ENCODE peak calls at places on chromosomes 12 and 14, in ten cellular contexts. I, P, F, W, S, L, T, U, G and O are unnamed samples.

GRCh38 chr12:79128956-79129355 is 264.4 kb downstream of the SYT1 start:
- DNase-seq in I (no peak), P (no peak), F (no peak), W (peak), S (peak), L (no peak), T (no peak), U (no peak), G (no peak), O (no peak)

GRCh38 chr12:120196363-120196762 is 1.8 kb upstream of the GCN1 start:
- DNase-seq in I (no peak), P (no peak), F (no peak), W (peak), S (peak), L (no peak), T (no peak), U (no peak), G (no peak), O (no peak)

GRCh38 chr14:94601961-94602391 is 10.2 kb upstream of the SERPINA3 start:
- DNase-seq in I (no peak), P (peak), F (no peak), W (peak), S (peak), L (peak), T (peak), U (no peak), G (peak), O (no peak)

GRCh38 chr14:101820283-101820798 is 58.8 kb downstream of the PPP2R5C start:
- DNase-seq in I (no peak), P (no peak), F (no peak), W (no peak), S (no peak), L (no peak), T (no peak), U (no peak), G (no peak), O (no peak)

GRCh38 chr14:103887557-103888115 is 40.3 kb upstream of the PPP1R13B start:
- DNase-seq in I (no peak), P (no peak), F (no peak), W (no peak), S (no peak), L (no peak), T (no peak), U (no peak), G (no peak), O (no peak)

GRCh38 chr12:95996034-95996658 is at the start of gene HAL:
- DNase-seq in I (no peak), P (no peak), F (no peak), W (no peak), S (no peak), L (no peak), T (no peak), U (no peak), G (no peak), O (no peak)

GRCh38 chr12:80655751-80656150 is 51.7 kb upstream of the MYF6 start:
- DNase-seq in I (no peak), P (no peak), F (no peak), W (peak), S (peak), L (no peak), T (no peak), U (no peak), G (no peak), O (no peak)

GRCh38 chr14:24427537-24428508 is 1.6 kb downstream of the CBLN3 start:
- DNase-seq in I (no peak), P (no peak), F (no peak), W (no peak), S (no peak), L (no peak), T (no peak), U (no peak), G (no peak), O (no peak)

GRCh38 chr12:121581681-121582439 is 1.0 kb upstream of the KDM2B start:
- DNase-seq in I (peak), P (peak), F (no peak), W (peak), S (peak), L (no peak), T (no peak), U (peak), G (peak), O (no peak)

GRCh38 chr14:23054000-23054811 is 3.1 kb downstream of the CDH24 start:
- DNase-seq in I (peak), P (peak), F (peak), W (no peak), S (no peak), L (no peak), T (no peak), U (peak), G (no peak), O (no peak)

DNA sequence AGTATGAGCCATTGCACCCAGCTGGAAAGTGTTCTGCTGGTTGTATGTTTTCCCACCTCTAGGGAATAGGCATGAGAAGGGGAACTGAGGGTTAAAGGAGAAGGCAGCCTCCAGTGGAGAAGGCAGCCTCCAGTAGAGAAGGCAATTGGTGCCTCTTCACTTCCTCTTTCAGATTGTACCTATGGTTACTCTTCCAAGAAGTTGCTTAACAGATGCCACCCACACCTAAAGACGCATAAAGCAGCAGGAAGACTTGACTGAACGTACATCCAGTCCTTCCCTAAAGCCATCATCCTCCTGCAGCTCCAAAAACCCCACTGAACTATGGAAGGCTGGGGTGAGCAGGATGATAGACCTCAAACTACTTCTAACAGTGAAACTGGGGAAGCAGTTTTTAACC is 13.1 kb downstream of the DPF3 start:
- DNase-seq in I (no peak), P (no peak), F (no peak), W (no peak), S (no peak), L (no peak), T (no peak), U (no peak), G (no peak), O (no peak)
- TF ChIP-seq CTCF in I (no peak), P (no peak), F (no peak), W (no peak), S (no peak), L (no peak), T (no peak), U (no peak), G (no peak), O (no peak)

DNA sequence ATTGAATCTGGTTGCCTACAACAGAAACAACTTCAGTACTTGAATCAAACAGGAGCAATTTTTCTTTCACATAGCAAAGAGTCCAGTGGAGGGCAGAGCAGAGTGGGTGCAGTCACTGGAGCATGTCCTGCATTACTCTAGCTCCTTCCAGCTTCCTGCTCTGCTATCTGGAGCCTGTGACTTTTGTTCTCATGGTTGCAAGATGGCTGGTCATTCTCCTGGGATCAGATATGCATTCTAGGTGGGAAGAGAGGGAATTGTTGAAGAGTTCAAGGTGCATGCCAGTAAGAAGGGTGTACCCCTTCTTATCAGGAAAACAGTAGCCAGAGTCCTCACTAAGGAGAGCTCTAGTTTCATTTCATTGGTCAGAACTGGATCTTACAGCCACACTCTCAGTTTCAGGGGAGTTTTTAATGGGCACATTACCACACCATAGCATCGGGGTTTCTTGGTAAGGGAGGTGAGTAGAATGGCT is 8.0 kb downstream of the IFT43 start:
- DNase-seq in I (no peak), P (peak), F (no peak), W (no peak), S (no peak), L (no peak), T (no peak), U (no peak), G (no peak), O (no peak)
- TF ChIP-seq CTCF in I (no peak), P (no peak), F (no peak), W (no peak), S (no peak), L (no peak), T (no peak), U (no peak), G (peak), O (no peak)

GRCh38 chr12:12786716-12787601 is 1.5 kb downstream of the APOLD1 start:
- DNase-seq in I (peak), P (peak), F (peak), W (peak), S (peak), L (peak), T (peak), U (peak), G (peak), O (peak)
- TF ChIP-seq CTCF in I (no peak), P (peak), F (no peak), W (no peak), S (no peak), L (peak), T (no peak), U (no peak), G (peak), O (peak)

DNA sequence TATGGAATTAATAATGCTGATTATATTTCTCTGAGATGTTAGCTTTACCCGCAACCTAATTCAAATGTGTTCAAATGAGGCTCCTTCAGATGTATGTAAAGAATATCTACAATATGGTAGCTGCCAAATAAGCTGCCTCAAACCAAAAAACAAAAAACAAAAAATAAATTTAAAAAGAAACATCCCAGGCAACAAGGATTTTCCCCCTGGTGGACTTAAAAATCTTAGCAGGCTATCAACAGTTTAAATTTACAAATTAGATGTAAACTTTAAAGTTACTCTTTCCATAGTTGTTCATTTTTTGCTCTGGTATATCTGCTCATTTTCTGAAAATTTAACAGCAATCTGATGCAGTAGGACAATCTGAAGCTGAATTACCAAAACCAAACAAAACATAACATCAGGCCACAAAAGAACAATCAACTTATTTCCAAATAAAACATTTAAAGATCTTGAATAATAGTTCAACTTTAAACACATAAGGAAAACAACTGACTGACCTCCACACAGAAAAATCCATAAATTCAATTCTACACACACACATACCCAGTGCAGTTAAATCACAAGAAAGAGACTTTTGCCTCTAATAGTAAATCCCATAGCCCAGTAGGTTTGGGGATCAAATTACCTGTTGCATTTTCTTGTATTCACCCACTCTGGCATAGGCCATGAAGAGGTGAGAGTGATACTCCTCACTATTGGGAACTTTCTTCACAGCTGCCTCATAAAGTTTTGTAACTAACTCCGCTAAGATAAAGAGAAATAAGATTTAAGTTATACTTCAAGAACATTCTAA is 21.3 kb downstream of the NAA25 start:
- DNase-seq in I (no peak), P (no peak), F (no peak), W (no peak), S (no peak), L (no peak), T (no peak), U (no peak), G (no peak), O (no peak)
- TF ChIP-seq CTCF in I (no peak), P (peak), F (no peak), W (peak), S (peak), L (no peak), T (no peak), U (peak), G (no peak), O (peak)

GRCh38 chr14:21233457-21234076 is 35.7 kb downstream of the HNRNPC start:
- DNase-seq in I (peak), P (no peak), F (no peak), W (peak), S (peak), L (no peak), T (no peak), U (no peak), G (no peak), O (no peak)
- TF ChIP-seq CTCF in I (peak), P (peak), F (no peak), W (peak), S (peak), L (no peak), T (no peak), U (peak), G (peak), O (no peak)

DNA sequence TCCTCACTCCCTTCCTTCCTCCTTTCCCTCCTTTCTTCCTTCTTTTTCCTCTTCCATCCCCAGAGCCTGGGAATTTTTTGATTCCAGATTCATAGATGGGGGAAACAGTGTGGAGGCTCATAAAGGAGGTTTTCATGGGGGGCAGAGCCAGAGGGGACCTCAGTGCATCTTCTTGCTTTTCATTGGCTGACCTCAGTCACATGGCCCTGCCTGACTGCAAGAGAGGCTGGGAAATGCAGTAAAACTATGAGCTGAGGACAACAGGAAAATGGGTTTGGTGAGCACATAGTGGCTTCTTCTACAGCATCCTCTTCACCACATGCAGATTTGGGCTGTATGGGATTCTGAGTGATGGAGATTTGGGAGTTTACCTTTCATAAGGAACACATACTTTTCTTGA is 437.1 kb upstream of the TBX3 start:
- DNase-seq in I (no peak), P (no peak), F (no peak), W (no peak), S (no peak), L (no peak), T (no peak), U (no peak), G (no peak), O (no peak)
- TF ChIP-seq CTCF in I (no peak), P (no peak), F (no peak), W (no peak), S (no peak), L (no peak), T (no peak), U (no peak), G (no peak), O (no peak)

GRCh38 chr12:102781117-102781516 is 135.9 kb downstream of the PAH start:
- DNase-seq in I (no peak), P (no peak), F (no peak), W (no peak), S (no peak), L (no peak), T (no peak), U (no peak), G (no peak), O (no peak)

GRCh38 chr12:102776041-102776440 is 141.0 kb downstream of the PAH start:
- DNase-seq in I (no peak), P (no peak), F (peak), W (no peak), S (no peak), L (no peak), T (no peak), U (no peak), G (no peak), O (no peak)
- TF ChIP-seq CTCF in I (no peak), P (no peak), F (no peak), W (no peak), S (no peak), L (no peak), T (no peak), U (no peak), G (no peak), O (no peak)

DNA sequence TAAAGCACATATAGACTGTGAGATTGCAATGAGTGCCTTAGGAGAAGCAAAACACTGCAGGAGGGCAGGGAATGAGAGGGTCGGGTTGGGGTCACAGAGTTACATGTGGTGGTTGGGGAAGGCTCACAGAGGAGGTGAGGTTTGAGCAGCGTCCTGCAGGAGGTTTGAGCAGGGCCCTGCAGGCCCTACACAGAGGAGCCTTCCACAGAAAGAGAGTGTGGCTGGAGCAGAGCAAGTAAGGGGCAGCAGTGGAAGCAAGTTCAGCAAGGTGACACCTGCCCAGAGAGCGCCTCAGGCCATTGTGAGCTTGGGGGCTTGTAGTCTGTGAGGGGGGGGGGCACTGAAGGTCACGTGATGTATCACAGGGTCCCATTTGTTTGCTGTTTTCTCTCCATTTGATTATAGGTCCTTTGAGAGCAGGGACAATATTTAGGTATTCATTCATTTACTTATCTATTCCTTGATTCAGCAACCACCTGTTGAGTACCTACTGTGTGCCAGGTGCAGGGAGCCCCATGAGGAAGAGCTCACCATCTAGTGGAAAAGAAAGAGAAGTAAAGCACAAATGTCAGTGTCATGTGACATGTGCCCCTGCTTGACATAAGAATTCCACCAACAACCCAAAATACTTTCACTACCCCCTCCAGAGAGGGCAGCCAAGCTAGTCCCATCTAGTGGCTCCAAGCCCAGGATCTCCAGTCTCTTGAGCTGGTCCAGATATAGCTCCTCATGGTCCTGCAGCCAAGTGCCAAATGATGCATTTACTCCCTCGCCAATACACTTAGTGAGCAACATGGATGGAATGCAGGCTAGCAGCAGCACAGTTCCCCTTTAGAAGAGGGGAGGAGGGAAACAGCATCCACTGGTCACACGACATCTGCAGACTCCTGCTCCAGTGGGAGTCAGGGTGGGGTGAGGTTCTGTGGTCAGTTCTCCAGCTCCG is 56.8 kb downstream of the GALNT16 start:
- DNase-seq in I (no peak), P (peak), F (no peak), W (peak), S (peak), L (peak), T (peak), U (no peak), G (peak), O (peak)
- TF ChIP-seq CTCF in I (no peak), P (no peak), F (no peak), W (peak), S (no peak), L (no peak), T (no peak), U (no peak), G (no peak), O (no peak)

DNA sequence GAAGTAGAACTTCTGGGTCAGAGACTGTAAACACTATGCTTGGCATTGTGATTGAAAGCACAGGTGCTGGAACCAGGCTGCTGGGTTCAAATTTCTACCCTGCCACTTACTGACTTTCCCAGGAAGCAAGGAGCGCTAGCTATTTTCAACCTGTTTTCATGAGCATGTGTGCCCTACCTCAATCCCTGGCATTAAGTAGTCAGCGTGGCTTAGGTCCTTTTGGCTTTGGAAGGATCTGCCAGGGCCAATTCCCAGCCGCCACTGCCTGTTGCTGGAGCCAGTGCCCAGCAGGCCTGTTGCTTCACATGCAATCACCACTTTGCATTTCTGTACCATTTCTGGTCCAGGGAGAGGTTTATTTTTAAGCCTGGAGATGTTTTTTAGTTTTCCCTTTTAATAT is 196.3 kb downstream of the TRHDE start:
- DNase-seq in I (no peak), P (no peak), F (no peak), W (no peak), S (no peak), L (no peak), T (no peak), U (no peak), G (no peak), O (no peak)
- TF ChIP-seq CTCF in I (no peak), P (no peak), F (no peak), W (no peak), S (no peak), L (no peak), T (no peak), U (no peak), G (no peak), O (no peak)

GRCh38 chr12:109797905-109798669 is 35.1 kb downstream of the TRPV4 start:
- DNase-seq in I (peak), P (peak), F (no peak), W (no peak), S (no peak), L (no peak), T (no peak), U (peak), G (no peak), O (no peak)
- TF ChIP-seq CTCF in I (peak), P (peak), F (no peak), W (peak), S (peak), L (no peak), T (no peak), U (no peak), G (peak), O (peak)